ENCODE peak calls at places on chromosomes 12 and 14, in four cellular contexts. F, K, M and V are unnamed samples.

GRCh38 chr12:43028826-43029225 is 439.3 kb upstream of the PRICKLE1 start:
- DNase-seq in M (no peak), K (no peak), F (no peak), V (no peak)

GRCh38 chr14:24634158-24634557 is at the start of gene GZMB:
- DNase-seq in K (no peak), M (no peak), F (no peak), V (no peak)

GRCh38 chr12:94676011-94676709 is 25.8 kb upstream of the TMCC3 start:
- DNase-seq in F (no peak), K (no peak), M (peak; percentile 60), V (no peak)

GRCh38 chr12:118404876-118405521 is 28.6 kb downstream of the SUDS3 start:
- DNase-seq in M (peak; percentile 51), K (peak; percentile 53), F (peak; percentile 77), V (peak; percentile 29)

GRCh38 chr14:92389598-92390126 is 66.7 kb downstream of the SLC24A4 start:
- DNase-seq in K (no peak), F (no peak), M (no peak), V (no peak)

GRCh38 chr12:51531982-51532497 is 59.0 kb upstream of the SCN8A start:
- DNase-seq in M (peak; percentile 67), K (peak; percentile 76), F (peak; percentile 82), V (peak; percentile 66)

GRCh38 chr12:6684609-6685008 is 4.6 kb downstream of the ZNF384 start:
- DNase-seq in F (no peak), K (peak; percentile 20), M (no peak), V (peak; percentile 18)

GRCh38 chr12:6631549-6631961 is 4.2 kb downstream of the LPAR5 start:
- DNase-seq in K (no peak), F (no peak), M (no peak), V (no peak)

GRCh38 chr12:57771271-57771872 is 533 bp downstream of the METTL1 start:
- DNase-seq in F (peak; percentile 75), M (peak; percentile 93), K (peak; percentile 91), V (peak; percentile 64)

GRCh38 chr14:73227812-73228781 is 9.2 kb upstream of the PAPLN start:
- DNase-seq in M (peak; percentile 67), K (no peak), F (no peak), V (no peak)

GRCh38 chr14:86574778-86575129 is 1044.8 kb downstream of the FLRT2 start:
- DNase-seq in F (no peak), M (no peak), K (no peak), V (no peak)